ENCODE peak calls at places on chromosomes 4 and X, in four cellular contexts. One of them, this sample, is unnamed.

GRCh38 chrX:150258176-150258425 is 105.0 kb upstream of the MAMLD1 start:
- DNase-seq in SK-N-SH: no peak
- DNase-seq in brain microvascular endothelial cell: no peak
- DNase-seq in activated T-cell treated with anti-CD3 and anti-CD28 coated beads, Interleukin-2, amount 50 U/mL, for 4 hours: no peak
- DNase-seq in this sample: no peak

GRCh38 chr4:77073981-77074865 is 1.6 kb downstream of the CCNI start:
- DNase-seq in brain microvascular endothelial cell: no peak
- DNase-seq in SK-N-SH: peak
- DNase-seq in activated T-cell treated with anti-CD3 and anti-CD28 coated beads, Interleukin-2, amount 50 U/mL, for 4 hours: no peak
- DNase-seq in this sample: no peak

GRCh38 chrX:38220024-38220935 is at the start of gene SRPX:
- DNase-seq in brain microvascular endothelial cell: no peak
- DNase-seq in activated T-cell treated with anti-CD3 and anti-CD28 coated beads, Interleukin-2, amount 50 U/mL, for 4 hours: no peak
- DNase-seq in SK-N-SH: peak
- DNase-seq in this sample: peak

GRCh38 chr4:74006009-74006476 is 7.6 kb upstream of the CXCL5 start:
- DNase-seq in activated T-cell treated with anti-CD3 and anti-CD28 coated beads, Interleukin-2, amount 50 U/mL, for 4 hours: no peak
- DNase-seq in SK-N-SH: no peak
- DNase-seq in brain microvascular endothelial cell: no peak
- DNase-seq in this sample: no peak

GRCh38 chr4:56871357-56871993 is 36.2 kb upstream of the REST start:
- DNase-seq in SK-N-SH: peak
- DNase-seq in activated T-cell treated with anti-CD3 and anti-CD28 coated beads, Interleukin-2, amount 50 U/mL, for 4 hours: no peak
- DNase-seq in brain microvascular endothelial cell: no peak
- DNase-seq in this sample: no peak

GRCh38 chr4:32196950-32197688 is 1477.0 kb downstream of the PCDH7 start:
- DNase-seq in SK-N-SH: no peak
- DNase-seq in brain microvascular endothelial cell: no peak
- DNase-seq in activated T-cell treated with anti-CD3 and anti-CD28 coated beads, Interleukin-2, amount 50 U/mL, for 4 hours: no peak
- DNase-seq in this sample: no peak

GRCh38 chr4:27819261-27819660 is 958.6 kb downstream of the STIM2 start:
- DNase-seq in brain microvascular endothelial cell: no peak
- DNase-seq in activated T-cell treated with anti-CD3 and anti-CD28 coated beads, Interleukin-2, amount 50 U/mL, for 4 hours: no peak
- DNase-seq in SK-N-SH: no peak
- DNase-seq in this sample: no peak

GRCh38 chrX:10932842-10933440 is 178.2 kb upstream of the HCCS start:
- DNase-seq in brain microvascular endothelial cell: peak
- DNase-seq in activated T-cell treated with anti-CD3 and anti-CD28 coated beads, Interleukin-2, amount 50 U/mL, for 4 hours: no peak
- DNase-seq in SK-N-SH: peak
- DNase-seq in this sample: no peak

GRCh38 chr4:54090804-54091623 is 8.9 kb upstream of the GSX2 start:
- DNase-seq in activated T-cell treated with anti-CD3 and anti-CD28 coated beads, Interleukin-2, amount 50 U/mL, for 4 hours: no peak
- DNase-seq in brain microvascular endothelial cell: no peak
- DNase-seq in SK-N-SH: peak
- DNase-seq in this sample: no peak

GRCh38 chr4:139523076-139523475 is 32.9 kb downstream of the SETD7 start:
- DNase-seq in brain microvascular endothelial cell: no peak
- DNase-seq in activated T-cell treated with anti-CD3 and anti-CD28 coated beads, Interleukin-2, amount 50 U/mL, for 4 hours: no peak
- DNase-seq in SK-N-SH: no peak
- DNase-seq in this sample: no peak

GRCh38 chr4:107801766-107802211 is 22.9 kb upstream of the SGMS2 start:
- DNase-seq in activated T-cell treated with anti-CD3 and anti-CD28 coated beads, Interleukin-2, amount 50 U/mL, for 4 hours: no peak
- DNase-seq in SK-N-SH: no peak
- DNase-seq in brain microvascular endothelial cell: no peak
- DNase-seq in this sample: no peak

GRCh38 chr4:124455671-124456070 is 256.9 kb downstream of the ANKRD50 start:
- DNase-seq in SK-N-SH: no peak
- DNase-seq in activated T-cell treated with anti-CD3 and anti-CD28 coated beads, Interleukin-2, amount 50 U/mL, for 4 hours: no peak
- DNase-seq in brain microvascular endothelial cell: no peak
- DNase-seq in this sample: no peak

GRCh38 chr4:68410149-68410548 is 37.1 kb upstream of the TMPRSS11E start:
- DNase-seq in brain microvascular endothelial cell: no peak
- DNase-seq in activated T-cell treated with anti-CD3 and anti-CD28 coated beads, Interleukin-2, amount 50 U/mL, for 4 hours: no peak
- DNase-seq in SK-N-SH: no peak
- DNase-seq in this sample: no peak

GRCh38 chrX:15336023-15336413 is 695 bp upstream of the PIGA start:
- DNase-seq in brain microvascular endothelial cell: peak
- DNase-seq in SK-N-SH: peak
- DNase-seq in activated T-cell treated with anti-CD3 and anti-CD28 coated beads, Interleukin-2, amount 50 U/mL, for 4 hours: peak
- DNase-seq in this sample: no peak

GRCh38 chr4:130699004-130699403 is 1603.1 kb downstream of the C4orf33 start:
- DNase-seq in activated T-cell treated with anti-CD3 and anti-CD28 coated beads, Interleukin-2, amount 50 U/mL, for 4 hours: no peak
- DNase-seq in SK-N-SH: no peak
- DNase-seq in brain microvascular endothelial cell: no peak
- DNase-seq in this sample: no peak

GRCh38 chr4:173171987-173172386 is 3.4 kb downstream of the GALNT7 start:
- DNase-seq in brain microvascular endothelial cell: no peak
- DNase-seq in SK-N-SH: no peak
- DNase-seq in activated T-cell treated with anti-CD3 and anti-CD28 coated beads, Interleukin-2, amount 50 U/mL, for 4 hours: no peak
- DNase-seq in this sample: no peak

GRCh38 chr4:76830612-76831474 is 67.1 kb downstream of the SOWAHB start:
- DNase-seq in brain microvascular endothelial cell: peak
- DNase-seq in SK-N-SH: no peak
- DNase-seq in activated T-cell treated with anti-CD3 and anti-CD28 coated beads, Interleukin-2, amount 50 U/mL, for 4 hours: no peak
- DNase-seq in this sample: no peak

GRCh38 chr4:69888336-69888735 is 28.4 kb upstream of the SULT1E1 start:
- DNase-seq in SK-N-SH: no peak
- DNase-seq in brain microvascular endothelial cell: peak
- DNase-seq in activated T-cell treated with anti-CD3 and anti-CD28 coated beads, Interleukin-2, amount 50 U/mL, for 4 hours: no peak
- DNase-seq in this sample: no peak

GRCh38 chrX:73913580-73913979 is 350.6 kb downstream of the CHIC1 start:
- DNase-seq in SK-N-SH: no peak
- DNase-seq in brain microvascular endothelial cell: peak
- DNase-seq in activated T-cell treated with anti-CD3 and anti-CD28 coated beads, Interleukin-2, amount 50 U/mL, for 4 hours: no peak
- DNase-seq in this sample: no peak

GRCh38 chr4:150769235-150769634 is 187.3 kb downstream of the MAB21L2 start:
- DNase-seq in brain microvascular endothelial cell: peak
- DNase-seq in activated T-cell treated with anti-CD3 and anti-CD28 coated beads, Interleukin-2, amount 50 U/mL, for 4 hours: no peak
- DNase-seq in SK-N-SH: no peak
- DNase-seq in this sample: no peak

GRCh38 chr4:79598801-79599200 is 190.8 kb upstream of the GK2 start:
- DNase-seq in activated T-cell treated with anti-CD3 and anti-CD28 coated beads, Interleukin-2, amount 50 U/mL, for 4 hours: no peak
- DNase-seq in brain microvascular endothelial cell: no peak
- DNase-seq in SK-N-SH: no peak
- DNase-seq in this sample: no peak

GRCh38 chr4:101346562-101347266 is 612 bp downstream of the PPP3CA start:
- DNase-seq in SK-N-SH: no peak
- DNase-seq in brain microvascular endothelial cell: peak
- DNase-seq in activated T-cell treated with anti-CD3 and anti-CD28 coated beads, Interleukin-2, amount 50 U/mL, for 4 hours: peak
- DNase-seq in this sample: peak

This sample was measured in posterior vena cava.